ENCODE peak calls at places on chromosomes 11 and 22, in seven cellular contexts. M, T, K, Z, G, O and H are unnamed samples.

GRCh38 chr22:26725012-26725676 is 67.8 kb downstream of the MIAT start:
- DNase-seq in M (no peak), T (no peak), K (no peak), Z (no peak), G (no peak), O (no peak), H (no peak)

GRCh38 chr11:116610190-116610589 is 162.6 kb downstream of the BUD13 start:
- DNase-seq in M (no peak), T (no peak), K (no peak), Z (no peak), G (no peak), O (no peak), H (no peak)

GRCh38 chr11:71955898-71956456 is 27.1 kb downstream of the RNF121 start:
- DNase-seq in M (no peak), T (no peak), K (no peak), Z (no peak), G (no peak), O (no peak), H (no peak)

GRCh38 chr11:2516276-2517015 is 71.6 kb downstream of the KCNQ1 start:
- DNase-seq in M (no peak), T (no peak), K (no peak), Z (peak), G (peak), O (no peak), H (peak)

GRCh38 chr11:72630104-72630852 is 43.9 kb downstream of the PDE2A start:
- DNase-seq in M (no peak), T (no peak), K (no peak), Z (no peak), G (no peak), O (no peak), H (no peak)

GRCh38 chr11:72781313-72782080 is 12.3 kb downstream of the STARD10 start:
- DNase-seq in M (peak), T (no peak), K (no peak), Z (no peak), G (peak), O (no peak), H (peak)

GRCh38 chr11:102172127-102172848 is 62.0 kb downstream of the YAP1 start:
- DNase-seq in M (no peak), T (peak), K (no peak), Z (no peak), G (no peak), O (no peak), H (no peak)

GRCh38 chr11:131136476-131136875 is 220.2 kb upstream of the SNX19 start:
- DNase-seq in M (no peak), T (peak), K (no peak), Z (no peak), G (no peak), O (no peak), H (no peak)

GRCh38 chr11:92224394-92225205 is at the start of gene FAT3:
- DNase-seq in M (peak), T (peak), K (no peak), Z (peak), G (no peak), O (no peak), H (no peak)

GRCh38 chr11:13963169-13963948 is 836 bp downstream of the SPON1 start:
- DNase-seq in M (no peak), T (no peak), K (no peak), Z (peak), G (peak), O (no peak), H (no peak)

GRCh38 chr22:33116846-33117547 is 58.8 kb upstream of the SYN3 start:
- DNase-seq in M (no peak), T (no peak), K (no peak), Z (no peak), G (no peak), O (no peak), H (no peak)

GRCh38 chr22:40531951-40532900 is 104.3 kb downstream of the MRTFA start:
- DNase-seq in M (no peak), T (no peak), K (no peak), Z (no peak), G (no peak), O (no peak), H (no peak)
- H3K4me3 ChIP-seq in M (no peak), T (no peak), K (peak), Z (no peak), G (no peak), O (no peak), H (peak)

DNA sequence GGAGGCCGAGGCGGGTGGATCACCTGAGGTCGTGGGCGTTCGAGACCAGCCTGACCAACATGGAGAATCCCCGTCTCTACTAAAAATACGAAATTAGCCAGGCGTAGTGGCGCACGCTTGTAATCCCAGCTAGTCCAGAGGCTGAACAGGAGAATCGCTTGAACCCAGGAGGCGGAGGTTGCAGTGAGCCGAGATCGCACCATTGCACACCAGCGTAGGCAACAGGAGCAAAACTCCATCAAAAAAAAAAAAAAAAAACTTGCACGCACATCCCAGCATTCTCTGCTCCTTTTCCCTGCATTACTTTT is 934 bp upstream of the ATL3 start:
- DNase-seq in M (no peak), T (no peak), K (no peak), Z (no peak), G (no peak), O (no peak), H (no peak)
- H3K4me3 ChIP-seq in M (no peak), T (no peak), K (no peak), Z (no peak), G (no peak), O (no peak), H (no peak)

GRCh38 chr22:30267382-30268302 is 991 bp upstream of the OSM start:
- DNase-seq in M (no peak), T (no peak), K (no peak), Z (no peak), G (no peak), O (no peak), H (no peak)
- H3K4me3 ChIP-seq in M (no peak), T (no peak), K (peak), Z (no peak), G (no peak), O (no peak), H (peak)

DNA sequence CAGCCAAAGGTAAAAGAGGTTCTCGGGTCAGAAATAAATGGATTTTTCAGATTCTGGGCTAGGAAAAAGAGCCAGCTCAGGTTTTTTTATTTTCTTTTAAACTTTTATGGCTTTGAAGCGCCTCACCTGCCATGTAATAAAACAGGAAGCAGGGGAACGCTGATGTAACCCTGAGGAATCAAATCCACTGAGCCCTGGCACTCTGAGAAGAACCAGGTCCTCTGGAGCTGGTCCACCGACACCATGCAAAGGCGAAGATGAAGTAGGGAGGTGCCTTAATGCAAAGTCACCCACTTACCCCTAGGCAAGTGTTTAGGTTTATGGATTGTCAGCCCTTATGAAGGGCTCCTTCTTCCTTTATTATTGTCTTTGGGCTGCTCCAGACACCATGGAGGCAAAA is 1.6 kb downstream of the PAMR1 start:
- DNase-seq in M (no peak), T (no peak), K (no peak), Z (no peak), G (no peak), O (no peak), H (no peak)
- H3K4me3 ChIP-seq in M (no peak), T (peak), K (peak), Z (peak), G (no peak), O (no peak), H (no peak)

DNA sequence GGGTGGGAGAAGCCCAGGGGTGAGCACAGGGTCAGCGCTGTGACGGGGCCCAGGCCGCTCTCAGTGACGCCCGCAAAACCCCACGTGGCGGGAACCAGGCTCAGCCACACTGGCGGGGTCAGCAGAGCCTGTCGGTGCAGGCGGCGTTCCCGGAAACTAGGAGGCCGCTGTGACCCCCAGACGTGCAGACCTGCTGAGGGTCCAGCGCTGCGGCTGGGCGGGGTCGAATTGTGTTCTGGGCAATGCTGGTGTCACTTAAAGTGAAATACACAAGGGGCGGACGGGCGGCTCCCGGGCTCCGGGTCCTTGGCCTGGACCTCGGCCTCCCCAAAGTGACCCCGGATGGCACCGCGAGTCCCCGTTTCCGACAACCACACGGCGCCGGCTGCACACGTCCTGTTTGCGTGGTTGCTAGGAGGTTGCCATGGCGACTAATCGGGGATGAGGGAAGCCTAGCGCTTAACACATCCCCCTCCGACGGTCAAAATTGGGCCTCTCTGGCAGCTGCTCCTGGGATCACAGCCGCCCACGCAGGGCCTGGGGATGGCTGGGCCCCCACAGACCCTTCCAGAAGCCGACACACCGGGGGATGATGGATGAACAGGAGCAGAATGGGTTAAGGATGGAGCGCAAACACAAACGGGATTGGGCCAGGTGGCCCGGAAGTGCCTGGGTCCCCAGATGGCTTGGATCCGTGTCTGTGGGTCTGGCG is 81.7 kb upstream of the PRR5 start:
- DNase-seq in M (peak), T (peak), K (no peak), Z (peak), G (peak), O (peak), H (peak)
- H3K4me3 ChIP-seq in M (peak), T (no peak), K (peak), Z (no peak), G (peak), O (no peak), H (peak)

GRCh38 chr11:18794956-18795355 is 3.4 kb upstream of the PTPN5 start:
- DNase-seq in M (no peak), T (no peak), K (no peak), Z (no peak), G (no peak), O (no peak), H (no peak)

GRCh38 chr11:18790820-18791174 is 801 bp downstream of the PTPN5 start:
- DNase-seq in M (no peak), T (no peak), K (no peak), Z (no peak), G (no peak), O (no peak), H (no peak)

GRCh38 chr11:18792066-18792591 is 531 bp upstream of the PTPN5 start:
- DNase-seq in M (no peak), T (no peak), K (no peak), Z (no peak), G (no peak), O (no peak), H (peak)

GRCh38 chr11:18791175-18792065 is at the start of gene PTPN5:
- DNase-seq in M (no peak), T (no peak), K (no peak), Z (no peak), G (no peak), O (no peak), H (no peak)

DNA sequence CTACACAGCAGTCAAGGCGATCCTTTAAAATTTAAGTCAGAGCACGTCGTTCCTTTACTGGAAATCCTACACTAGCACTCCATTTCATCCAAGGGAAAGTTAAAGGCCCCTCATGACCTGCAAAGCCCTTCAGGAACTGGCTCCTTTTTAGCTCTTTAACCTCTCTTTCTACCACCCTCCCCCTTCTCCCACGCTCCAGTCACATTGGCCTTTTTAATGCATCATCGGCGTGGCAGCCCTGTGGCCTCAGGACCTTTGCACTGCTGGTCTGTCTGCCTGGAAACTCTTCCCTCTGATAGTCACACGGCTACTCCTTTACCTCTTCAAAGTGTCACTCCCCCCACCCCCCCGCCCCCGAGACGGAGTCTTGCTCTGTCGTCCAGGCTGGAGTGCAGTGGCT is 1.2 kb upstream of the PTPN5 start:
- DNase-seq in M (no peak), T (no peak), K (no peak), Z (no peak), G (no peak), O (no peak), H (no peak)
- H3K4me3 ChIP-seq in M (no peak), T (no peak), K (no peak), Z (no peak), G (no peak), O (no peak), H (no peak)

DNA sequence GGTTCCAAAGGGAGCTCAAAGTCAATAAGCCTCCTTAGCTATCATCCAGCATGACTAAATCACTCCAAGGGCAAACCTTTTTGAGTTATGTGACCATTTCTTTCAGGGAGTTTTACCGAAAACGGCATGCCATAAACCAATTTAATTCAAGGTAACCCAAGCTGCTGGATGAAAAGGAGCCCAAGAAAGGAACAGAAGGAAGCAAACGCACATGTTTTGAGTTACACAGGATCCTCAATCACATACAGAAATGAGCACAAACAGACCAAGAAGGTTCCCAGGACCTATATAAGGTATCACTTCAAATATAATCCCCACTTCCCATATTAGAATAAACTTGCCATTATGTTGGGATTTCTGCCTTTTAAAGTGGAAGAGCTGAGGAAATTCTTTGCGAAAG is 70.8 kb downstream of the CADM1 start:
- DNase-seq in M (no peak), T (no peak), K (no peak), Z (no peak), G (no peak), O (no peak), H (no peak)
- H3K4me3 ChIP-seq in M (no peak), T (no peak), K (no peak), Z (no peak), G (no peak), O (no peak), H (no peak)